ENCODE peak calls at places on chromosomes 11 and 22, in eight cellular contexts. J is HCT116, R is A549, O is GM12878, P is K562, S is SK-N-SH, T is H1, M is HepG2. Y is an unnamed sample.
A peak's percentile ranks its signal among the peaks of the same experiment; 100 is the strongest.

GRCh38 chr11:29227816-29228215 is 789.0 kb downstream of the KCNA4 start:
- DNase-seq in S (no peak), R (no peak), M (no peak), T (no peak), O (no peak), J (no peak), P (no peak), Y (no peak)

GRCh38 chr11:134224710-134225662 is 515 bp downstream of the VPS26B start:
- DNase-seq in S (peak; percentile 66), R (peak; percentile 7), J (no peak), O (no peak), T (no peak), P (peak; percentile 68), M (peak; percentile 14), Y (peak; percentile 7)

GRCh38 chr11:76230392-76230791 is 24.1 kb upstream of the WNT11 start:
- DNase-seq in T (no peak), J (no peak), R (no peak), M (no peak), O (no peak), P (no peak), S (peak; percentile 79), Y (no peak)

GRCh38 chr11:107776062-107776461 is 64.2 kb upstream of the SLN start:
- DNase-seq in J (no peak), T (no peak), O (no peak), P (no peak), R (no peak), S (no peak), M (no peak), Y (no peak)

GRCh38 chr22:25057013-25057881 is 104.7 kb downstream of the KIAA1671 start:
- DNase-seq in T (peak; percentile 64), R (peak; percentile 44), P (peak; percentile 55), S (peak; percentile 79), M (peak; percentile 44), J (peak; percentile 29), O (no peak), Y (no peak)

GRCh38 chr11:70371241-70371640 is 27.1 kb upstream of the CTTN start:
- DNase-seq in J (no peak), S (no peak), T (no peak), P (no peak), R (no peak), M (no peak), O (no peak), Y (peak; percentile 18)

GRCh38 chr11:12900496-12900895 is 108.6 kb upstream of the RASSF10 start:
- DNase-seq in M (peak; percentile 40), R (no peak), J (no peak), T (no peak), O (no peak), P (peak; percentile 33), S (no peak), Y (peak; percentile 94)

GRCh38 chr11:83682645-83682973 is 396.4 kb upstream of the CCDC90B start:
- DNase-seq in M (no peak), O (no peak), S (no peak), J (no peak), P (peak; percentile 16), T (no peak), R (no peak), Y (no peak)

GRCh38 chr11:116833816-116834534 is 3.4 kb downstream of the APOA1 start:
- DNase-seq in J (no peak), P (no peak), R (no peak), M (peak; percentile 53), O (no peak), S (no peak), T (no peak), Y (no peak)

GRCh38 chr22:19206287-19206686 is 27.8 kb upstream of the SLC25A1 start:
- DNase-seq in R (no peak), S (no peak), M (no peak), O (no peak), P (no peak), J (no peak), T (no peak), Y (no peak)

GRCh38 chr11:45927684-45928413 is 5.4 kb downstream of the LARGE2 start:
- DNase-seq in J (no peak), P (no peak), R (no peak), T (no peak), O (no peak), M (no peak), S (no peak), Y (no peak)

GRCh38 chr11:61919841-61920631 is 2.7 kb upstream of the RAB3IL1 start:
- DNase-seq in R (peak; percentile 50), M (no peak), J (no peak), T (no peak), O (no peak), P (peak; percentile 97), S (peak; percentile 11), Y (no peak)

GRCh38 chr11:78049348-78049747 is 14.3 kb upstream of the THRSP start:
- DNase-seq in O (no peak), R (no peak), J (no peak), T (no peak), P (no peak), S (no peak), M (no peak), Y (no peak)

GRCh38 chr11:78054971-78055370 is 8.7 kb upstream of the THRSP start:
- DNase-seq in R (no peak), P (no peak), O (no peak), S (no peak), T (no peak), J (no peak), M (no peak), Y (no peak)

GRCh38 chr11:78048561-78048960 is 15.1 kb upstream of the THRSP start:
- DNase-seq in S (no peak), J (no peak), P (no peak), R (no peak), O (no peak), M (no peak), T (no peak), Y (no peak)

GRCh38 chr11:78046486-78046854 is 17.2 kb upstream of the THRSP start:
- DNase-seq in P (no peak), R (no peak), O (no peak), M (no peak), T (no peak), S (no peak), J (no peak), Y (no peak)

DNA sequence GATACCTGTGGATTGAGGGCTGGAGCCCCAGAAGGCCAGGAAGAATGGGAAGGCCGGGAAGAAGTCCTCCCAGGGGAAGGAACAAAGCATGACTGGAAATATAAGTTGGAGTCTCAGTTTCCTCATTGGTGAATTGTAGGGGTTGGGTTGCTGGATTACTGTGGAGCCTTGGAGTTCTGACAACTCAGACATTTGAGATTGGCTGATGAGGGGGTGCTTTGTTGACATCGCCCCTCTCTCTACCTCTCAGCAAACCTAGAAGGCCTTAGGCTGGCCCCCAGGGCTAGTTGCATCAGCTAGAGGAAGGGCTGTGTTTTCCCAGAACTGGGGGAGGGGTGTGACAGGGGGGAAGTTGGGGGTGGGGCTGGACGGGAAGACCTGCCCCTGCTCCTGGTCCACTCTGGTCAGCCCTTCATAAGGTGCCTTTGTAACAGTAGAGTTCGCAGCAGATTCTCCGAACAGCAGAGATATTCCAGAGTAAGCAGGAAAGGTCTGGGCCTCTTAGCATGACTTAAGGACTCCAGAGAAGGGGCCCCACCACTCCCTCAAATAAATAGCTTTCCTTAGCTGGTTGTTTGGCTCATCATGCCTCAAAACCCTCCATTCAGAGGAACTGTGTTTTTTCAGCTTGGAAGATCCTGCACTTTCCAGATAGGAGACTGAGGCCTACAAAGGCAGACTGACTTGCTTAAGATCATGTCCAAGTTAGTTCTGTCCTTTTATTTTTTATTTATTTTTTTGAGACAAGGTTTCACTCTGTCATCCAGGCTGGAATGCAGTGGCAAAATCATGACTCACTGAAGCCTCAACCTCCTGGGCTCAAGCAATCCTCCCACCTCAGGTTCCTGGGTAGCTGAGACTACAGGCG is 12.5 kb upstream of the THRSP start:
- DNase-seq in O (no peak), S (no peak), M (peak; percentile 65), R (no peak), P (peak; percentile 92), J (no peak), T (no peak), Y (peak; percentile 80)
- TF ChIP-seq RAD21 in O (no peak), S (no peak), M (no peak), R (no peak), P (no peak), J (no peak), T (no peak), Y (no peak)

GRCh38 chr11:92376146-92376599 is 151.6 kb downstream of the FAT3 start:
- DNase-seq in O (no peak), R (no peak), S (no peak), J (no peak), P (no peak), T (no peak), M (no peak), Y (peak; percentile 83)
- TF ChIP-seq RAD21 in O (no peak), R (no peak), S (no peak), J (no peak), P (no peak), T (no peak), M (no peak), Y (no peak)

DNA sequence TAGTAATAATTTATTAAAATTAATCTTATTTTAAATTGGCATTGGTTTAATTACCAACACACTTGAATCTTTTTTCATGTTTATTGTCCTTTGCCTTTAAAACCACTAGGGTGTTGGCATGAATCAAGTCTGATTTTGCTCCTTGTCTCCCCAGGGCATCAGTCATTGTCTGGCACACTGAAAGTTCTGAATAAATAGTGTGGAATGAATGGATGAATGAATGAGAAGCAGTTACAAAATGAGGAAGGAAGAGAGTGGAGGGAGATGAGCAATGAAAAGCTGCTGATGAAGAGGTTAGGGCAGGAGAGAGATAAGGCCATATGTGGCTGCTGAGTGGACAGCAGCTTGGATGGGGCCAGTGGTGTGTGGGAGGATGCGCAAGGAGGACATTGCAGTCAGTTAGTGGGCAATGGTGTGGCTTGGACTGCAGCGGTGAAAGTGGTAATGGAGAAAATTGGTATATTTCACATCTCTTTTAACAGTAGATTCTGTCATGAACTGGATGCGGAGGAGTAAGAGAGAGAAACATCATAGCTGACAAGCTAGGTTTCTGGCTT is 132.0 kb downstream of the SPON1 start:
- DNase-seq in O (no peak), J (no peak), M (no peak), S (no peak), T (no peak), P (peak; percentile 8), R (no peak), Y (no peak)
- TF ChIP-seq RAD21 in O (no peak), J (no peak), M (no peak), S (no peak), T (no peak), P (no peak), R (no peak), Y (no peak)

DNA sequence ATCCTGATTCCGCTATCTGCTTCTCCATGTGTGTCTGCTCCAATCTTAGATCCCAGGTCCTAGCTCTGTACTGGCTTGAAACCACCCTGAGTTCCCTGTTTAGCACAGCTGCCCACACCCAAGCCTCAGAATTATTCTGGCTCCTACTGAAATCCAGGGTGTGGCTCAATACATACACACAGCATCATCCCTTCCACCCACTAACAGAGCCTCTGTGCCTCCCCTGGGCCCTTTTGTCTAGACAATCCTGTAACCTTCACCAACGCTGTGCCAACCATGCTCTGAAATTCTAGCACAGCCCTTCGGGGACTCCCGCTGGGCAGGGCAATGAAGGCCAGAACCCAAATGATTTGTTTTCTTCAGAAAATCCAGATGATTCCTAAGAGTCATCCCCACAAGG is 76.6 kb downstream of the ABTB2 start:
- DNase-seq in S (no peak), P (no peak), J (no peak), M (no peak), R (no peak), O (no peak), T (no peak), Y (no peak)
- TF ChIP-seq RAD21 in S (peak; percentile 6), P (no peak), J (no peak), M (no peak), R (no peak), O (no peak), T (no peak), Y (no peak)

Y was measured in IMR-90.